ENCODE peak calls at places on chromosomes 12 and 14, in four cellular contexts. N is GM23338, G is adrenal gland, E is ovary. L is an unnamed sample.

GRCh38 chr14:24777678-24778077 is 143.7 kb upstream of the GZMB start:
- DNase-seq in E (no peak), N (peak; percentile 22), G (no peak), L (no peak)

GRCh38 chr12:2291182-2291832 is 238.5 kb downstream of the CACNA1C start:
- DNase-seq in G (peak; percentile 58), E (no peak), N (peak; percentile 81), L (peak; percentile 70)

GRCh38 chr12:109165599-109165998 is 49.2 kb downstream of the ACACB start:
- DNase-seq in E (no peak), N (no peak), G (peak; percentile 54), L (no peak)

GRCh38 chr14:102731101-102731870 is 46.0 kb upstream of the TRAF3 start:
- DNase-seq in E (no peak), G (peak; percentile 52), N (no peak), L (no peak)

GRCh38 chr14:68563256-68564131 is 229.4 kb downstream of the ZFP36L1 start:
- DNase-seq in N (peak; percentile 28), G (no peak), E (peak; percentile 73), L (no peak)

GRCh38 chr12:16165506-16165905 is 112.0 kb downstream of the SLC15A5 start:
- DNase-seq in G (peak; percentile 54), E (no peak), N (peak; percentile 83), L (peak; percentile 54)

GRCh38 chr12:110689002-110689600 is at the start of gene HVCN1:
- DNase-seq in G (no peak), E (peak; percentile 75), N (peak; percentile 71), L (no peak)

GRCh38 chr12:120851444-120851843 is 52.7 kb downstream of the SPPL3 start:
- DNase-seq in G (no peak), E (no peak), N (no peak), L (no peak)

GRCh38 chr12:98424726-98425401 is 90.5 kb upstream of the TMPO start:
- DNase-seq in N (peak; percentile 85), G (peak; percentile 85), E (peak; percentile 65), L (peak; percentile 69)

GRCh38 chr14:76955575-76956252 is 72.8 kb downstream of the IRF2BPL start:
- DNase-seq in N (peak; percentile 55), E (no peak), G (peak; percentile 78), L (no peak)

GRCh38 chr12:3173008-3173553 is 95.9 kb downstream of the TSPAN9 start:
- DNase-seq in E (no peak), N (no peak), G (no peak), L (no peak)

GRCh38 chr14:94378527-94379290 is 9.7 kb downstream of the SERPINA1 start:
- DNase-seq in N (no peak), E (no peak), G (no peak), L (no peak)
- H3K4me3 ChIP-seq in N (no peak overlapping the region), E (no peak overlapping the region), G (no peak overlapping the region), L (no peak overlapping the region)

GRCh38 chr12:64672925-64673409 is 62.7 kb downstream of the RASSF3 start:
- DNase-seq in E (peak; percentile 67), G (peak; percentile 84), N (no peak), L (no peak)

GRCh38 chr12:64670856-64671639 is 60.8 kb downstream of the RASSF3 start:
- DNase-seq in E (no peak), G (peak; percentile 73), N (no peak), L (no peak)

GRCh38 chr12:64669270-64669842 is 59.1 kb downstream of the RASSF3 start:
- DNase-seq in G (peak; percentile 80), N (peak; percentile 42), E (peak; percentile 70), L (peak; percentile 45)

GRCh38 chr12:64671682-64672081 is 61.4 kb downstream of the RASSF3 start:
- DNase-seq in E (no peak), G (no peak), N (no peak), L (no peak)

GRCh38 chr12:64670039-64670438 is 59.7 kb downstream of the RASSF3 start:
- DNase-seq in E (no peak), N (no peak), G (no peak), L (no peak)
- H3K4me1 ChIP-seq in E (peaks cover 34% of the 10 kb centered on the region), N (peaks cover 80% of the 10 kb centered on the region), G (peaks cover 76% of the 10 kb centered on the region), L (peaks cover 88% of the 10 kb centered on the region)

GRCh38 chr14:95980402-95980801 is 58.8 kb upstream of the C14orf132 start:
- DNase-seq in E (no peak), G (no peak), N (peak; percentile 66), L (no peak)
- H3K36me3 ChIP-seq in E (no peaks in the 10 kb centered on the region), G (no peaks in the 10 kb centered on the region), N (no peaks in the 10 kb centered on the region), L (no peaks in the 10 kb centered on the region)

DNA sequence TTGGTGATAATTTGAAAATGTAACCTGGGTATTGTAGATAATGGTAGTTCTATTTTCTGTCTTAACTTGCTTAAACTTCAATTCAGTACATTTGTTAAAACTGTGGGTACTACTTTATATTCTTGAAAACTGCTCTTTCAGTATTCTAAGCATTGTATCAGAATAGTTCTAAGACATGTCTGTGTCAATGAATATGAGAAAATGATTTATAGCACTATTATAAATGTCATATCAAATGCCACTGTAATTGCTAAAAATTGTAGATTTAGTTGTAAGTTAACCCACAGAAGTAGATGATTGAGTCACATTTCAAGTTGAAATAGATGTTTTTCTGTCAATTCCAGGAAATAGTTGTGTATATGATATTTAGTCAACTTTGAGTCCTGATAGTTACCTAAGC is 2.4 kb downstream of the NAA30 start:
- DNase-seq in N (no peak), G (no peak), E (no peak), L (no peak)
- H3K4me3 ChIP-seq in N (peak overlapping the region; percentile 91), G (no peak overlapping the region), E (no peak overlapping the region), L (peak overlapping the region; percentile 14)

DNA sequence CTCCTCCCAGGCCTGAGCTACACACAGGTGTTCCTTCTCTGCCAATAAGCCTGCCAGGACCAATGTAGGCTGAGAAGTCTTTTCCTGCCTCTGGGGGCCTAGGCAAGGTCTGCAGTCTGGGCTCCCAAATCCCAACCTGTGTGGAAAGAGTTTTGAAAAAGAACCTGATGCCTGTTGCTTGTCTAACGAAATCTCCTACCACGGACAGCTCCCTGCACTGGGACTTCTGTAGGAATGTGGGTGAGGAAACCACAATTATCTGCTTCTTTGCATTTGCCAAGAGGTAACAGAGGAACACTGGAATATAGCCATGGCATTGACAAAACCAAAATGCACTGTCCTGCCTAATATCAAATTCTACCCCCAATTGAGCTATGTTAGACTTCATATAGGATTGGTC is 877.0 kb upstream of the TMEM132C start:
- DNase-seq in E (no peak), G (no peak), N (peak; percentile 73), L (no peak)
- H3K4me1 ChIP-seq in E (no peaks in the 10 kb centered on the region), G (no peaks in the 10 kb centered on the region), N (no peaks in the 10 kb centered on the region), L (no peaks in the 10 kb centered on the region)

DNA sequence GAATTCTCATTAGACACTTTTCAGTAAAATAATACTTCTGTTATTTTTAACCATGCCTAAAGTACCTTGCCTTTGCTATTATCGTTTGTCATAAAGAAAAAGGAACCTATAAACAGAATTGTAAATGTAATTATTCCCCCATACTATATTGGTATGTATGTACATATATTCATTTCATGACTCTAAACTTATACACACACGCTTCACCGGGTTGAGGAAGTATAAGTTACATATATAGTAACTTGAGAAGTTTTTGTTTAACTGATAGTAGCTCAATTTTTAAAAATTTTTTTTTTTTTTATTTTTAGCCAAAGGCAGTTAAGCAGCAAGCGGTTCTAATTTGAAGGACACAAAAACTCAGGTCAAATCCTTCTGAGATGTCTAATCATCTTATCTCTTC is 107.6 kb downstream of the PLEKHG7 start:
- DNase-seq in G (no peak), N (no peak), E (no peak), L (no peak)
- H3K36me3 ChIP-seq in G (peaks cover 4% of the 10 kb centered on the region), N (no peaks in the 10 kb centered on the region), E (no peaks in the 10 kb centered on the region), L (no peaks in the 10 kb centered on the region)

GRCh38 chr12:119627686-119628085 is 34.1 kb downstream of the TMEM233 start:
- DNase-seq in N (no peak), E (no peak), G (no peak), L (no peak)

GRCh38 chr12:119630223-119630781 is 36.7 kb downstream of the TMEM233 start:
- DNase-seq in G (no peak), N (no peak), E (no peak), L (no peak)

GRCh38 chr12:119630962-119631550 is 36.9 kb upstream of the PRKAB1 start:
- DNase-seq in E (no peak), N (no peak), G (no peak), L (no peak)

GRCh38 chr12:119627019-119627643 is 33.6 kb downstream of the TMEM233 start:
- DNase-seq in G (no peak), E (peak; percentile 16), N (no peak), L (no peak)

GRCh38 chr12:119631930-119632678 is 35.8 kb upstream of the PRKAB1 start:
- DNase-seq in N (no peak), E (no peak), G (no peak), L (no peak)
- H3K4me3 ChIP-seq in N (no peak overlapping the region), E (no peak overlapping the region), G (no peak overlapping the region), L (no peak overlapping the region)